ENCODE peak calls at places on chromosomes 6 and 20, in ten cellular contexts. One of them, this sample, is unnamed.

GRCh38 chr20:47770931-47771330 is 14.3 kb downstream of the SULF2 start:
- DNase-seq in nucleus accumbens: no peak
- DNase-seq in LHCN-M2: no peak
- DNase-seq in AG20443: no peak
- DNase-seq in stimulated activated CD4-positive, alpha-beta T cell treated with anti-CD3 and anti-CD28 coated beads, Interleukin-15, amount 100 ng/mL, for 1 hour: no peak
- DNase-seq in NAMALWA: no peak
- DNase-seq in right cardiac atrium: no peak
- DNase-seq in stimulated activated CD8-positive, alpha-beta memory T cell treated with anti-CD3 and anti-CD28 coated beads, Interleukin-4, amount 100 ng/mL, for 24 hours: no peak
- DNase-seq in NCI-H2171: no peak
- DNase-seq in IMR-90: no peak
- DNase-seq in this sample: no peak

GRCh38 chr20:32674362-32674789 is 635 bp upstream of the C20orf203 start:
- DNase-seq in nucleus accumbens: no peak
- DNase-seq in LHCN-M2: peak
- DNase-seq in AG20443: peak
- DNase-seq in stimulated activated CD4-positive, alpha-beta T cell treated with anti-CD3 and anti-CD28 coated beads, Interleukin-15, amount 100 ng/mL, for 1 hour: peak
- DNase-seq in NAMALWA: peak
- DNase-seq in right cardiac atrium: no peak
- DNase-seq in stimulated activated CD8-positive, alpha-beta memory T cell treated with anti-CD3 and anti-CD28 coated beads, Interleukin-4, amount 100 ng/mL, for 24 hours: peak
- DNase-seq in NCI-H2171: peak
- DNase-seq in IMR-90: peak
- DNase-seq in this sample: peak

GRCh38 chr20:48740269-48740603 is 87.6 kb downstream of the PREX1 start:
- DNase-seq in nucleus accumbens: no peak
- DNase-seq in LHCN-M2: no peak
- DNase-seq in AG20443: no peak
- DNase-seq in stimulated activated CD4-positive, alpha-beta T cell treated with anti-CD3 and anti-CD28 coated beads, Interleukin-15, amount 100 ng/mL, for 1 hour: no peak
- DNase-seq in NAMALWA: no peak
- DNase-seq in right cardiac atrium: no peak
- DNase-seq in stimulated activated CD8-positive, alpha-beta memory T cell treated with anti-CD3 and anti-CD28 coated beads, Interleukin-4, amount 100 ng/mL, for 24 hours: no peak
- DNase-seq in NCI-H2171: no peak
- DNase-seq in IMR-90: no peak
- DNase-seq in this sample: no peak

GRCh38 chr6:94862116-94862515 is 715.2 kb upstream of the MANEA start:
- DNase-seq in nucleus accumbens: no peak
- DNase-seq in LHCN-M2: no peak
- DNase-seq in AG20443: no peak
- DNase-seq in stimulated activated CD4-positive, alpha-beta T cell treated with anti-CD3 and anti-CD28 coated beads, Interleukin-15, amount 100 ng/mL, for 1 hour: no peak
- DNase-seq in NAMALWA: no peak
- DNase-seq in right cardiac atrium: no peak
- DNase-seq in stimulated activated CD8-positive, alpha-beta memory T cell treated with anti-CD3 and anti-CD28 coated beads, Interleukin-4, amount 100 ng/mL, for 24 hours: no peak
- DNase-seq in NCI-H2171: no peak
- DNase-seq in IMR-90: no peak
- DNase-seq in this sample: no peak

GRCh38 chr20:57393321-57394086 is 2.3 kb downstream of the RBM38 start:
- DNase-seq in nucleus accumbens: no peak
- DNase-seq in LHCN-M2: no peak
- DNase-seq in AG20443: no peak
- DNase-seq in stimulated activated CD4-positive, alpha-beta T cell treated with anti-CD3 and anti-CD28 coated beads, Interleukin-15, amount 100 ng/mL, for 1 hour: no peak
- DNase-seq in NAMALWA: peak
- DNase-seq in right cardiac atrium: peak
- DNase-seq in stimulated activated CD8-positive, alpha-beta memory T cell treated with anti-CD3 and anti-CD28 coated beads, Interleukin-4, amount 100 ng/mL, for 24 hours: no peak
- DNase-seq in NCI-H2171: no peak
- DNase-seq in IMR-90: no peak
- DNase-seq in this sample: no peak

GRCh38 chr6:146670161-146670560 is 71.4 kb downstream of the ADGB start:
- DNase-seq in nucleus accumbens: no peak
- DNase-seq in LHCN-M2: peak
- DNase-seq in AG20443: peak
- DNase-seq in stimulated activated CD4-positive, alpha-beta T cell treated with anti-CD3 and anti-CD28 coated beads, Interleukin-15, amount 100 ng/mL, for 1 hour: no peak
- DNase-seq in NAMALWA: no peak
- DNase-seq in right cardiac atrium: no peak
- DNase-seq in stimulated activated CD8-positive, alpha-beta memory T cell treated with anti-CD3 and anti-CD28 coated beads, Interleukin-4, amount 100 ng/mL, for 24 hours: no peak
- DNase-seq in NCI-H2171: no peak
- DNase-seq in IMR-90: peak
- DNase-seq in this sample: peak

GRCh38 chr6:38319259-38320255 is 320.2 kb downstream of the BTBD9 start:
- DNase-seq in nucleus accumbens: no peak
- DNase-seq in LHCN-M2: no peak
- DNase-seq in AG20443: no peak
- DNase-seq in stimulated activated CD4-positive, alpha-beta T cell treated with anti-CD3 and anti-CD28 coated beads, Interleukin-15, amount 100 ng/mL, for 1 hour: no peak
- DNase-seq in NAMALWA: no peak
- DNase-seq in right cardiac atrium: no peak
- DNase-seq in stimulated activated CD8-positive, alpha-beta memory T cell treated with anti-CD3 and anti-CD28 coated beads, Interleukin-4, amount 100 ng/mL, for 24 hours: no peak
- DNase-seq in NCI-H2171: no peak
- DNase-seq in IMR-90: peak
- DNase-seq in this sample: peak

GRCh38 chr6:56528412-56528841 is 114.3 kb downstream of the DST start:
- DNase-seq in nucleus accumbens: no peak
- DNase-seq in LHCN-M2: peak
- DNase-seq in AG20443: peak
- DNase-seq in stimulated activated CD4-positive, alpha-beta T cell treated with anti-CD3 and anti-CD28 coated beads, Interleukin-15, amount 100 ng/mL, for 1 hour: no peak
- DNase-seq in NAMALWA: no peak
- DNase-seq in right cardiac atrium: no peak
- DNase-seq in stimulated activated CD8-positive, alpha-beta memory T cell treated with anti-CD3 and anti-CD28 coated beads, Interleukin-4, amount 100 ng/mL, for 24 hours: no peak
- DNase-seq in NCI-H2171: no peak
- DNase-seq in IMR-90: peak
- DNase-seq in this sample: peak

GRCh38 chr20:53387983-53388675 is 205.5 kb downstream of the ZNF217 start:
- DNase-seq in nucleus accumbens: no peak
- DNase-seq in LHCN-M2: no peak
- DNase-seq in AG20443: no peak
- DNase-seq in stimulated activated CD4-positive, alpha-beta T cell treated with anti-CD3 and anti-CD28 coated beads, Interleukin-15, amount 100 ng/mL, for 1 hour: no peak
- DNase-seq in NAMALWA: no peak
- DNase-seq in right cardiac atrium: no peak
- DNase-seq in stimulated activated CD8-positive, alpha-beta memory T cell treated with anti-CD3 and anti-CD28 coated beads, Interleukin-4, amount 100 ng/mL, for 24 hours: no peak
- DNase-seq in NCI-H2171: no peak
- DNase-seq in IMR-90: no peak
- DNase-seq in this sample: no peak

GRCh38 chr20:49568491-49569151 is 684 bp upstream of the PTGIS start:
- DNase-seq in nucleus accumbens: no peak
- DNase-seq in LHCN-M2: no peak
- DNase-seq in AG20443: no peak
- DNase-seq in stimulated activated CD4-positive, alpha-beta T cell treated with anti-CD3 and anti-CD28 coated beads, Interleukin-15, amount 100 ng/mL, for 1 hour: no peak
- DNase-seq in NAMALWA: no peak
- DNase-seq in right cardiac atrium: peak
- DNase-seq in stimulated activated CD8-positive, alpha-beta memory T cell treated with anti-CD3 and anti-CD28 coated beads, Interleukin-4, amount 100 ng/mL, for 24 hours: no peak
- DNase-seq in NCI-H2171: no peak
- DNase-seq in IMR-90: no peak
- DNase-seq in this sample: peak

GRCh38 chr6:127841811-127842210 is 59.0 kb downstream of the THEMIS start:
- DNase-seq in nucleus accumbens: no peak
- DNase-seq in LHCN-M2: peak
- DNase-seq in AG20443: peak
- DNase-seq in stimulated activated CD4-positive, alpha-beta T cell treated with anti-CD3 and anti-CD28 coated beads, Interleukin-15, amount 100 ng/mL, for 1 hour: no peak
- DNase-seq in NAMALWA: no peak
- DNase-seq in right cardiac atrium: no peak
- DNase-seq in stimulated activated CD8-positive, alpha-beta memory T cell treated with anti-CD3 and anti-CD28 coated beads, Interleukin-4, amount 100 ng/mL, for 24 hours: no peak
- DNase-seq in NCI-H2171: no peak
- DNase-seq in IMR-90: peak
- DNase-seq in this sample: no peak

GRCh38 chr6:15841937-15842698 is 179.3 kb upstream of the DTNBP1 start:
- DNase-seq in nucleus accumbens: no peak
- DNase-seq in LHCN-M2: no peak
- DNase-seq in AG20443: no peak
- DNase-seq in stimulated activated CD4-positive, alpha-beta T cell treated with anti-CD3 and anti-CD28 coated beads, Interleukin-15, amount 100 ng/mL, for 1 hour: no peak
- DNase-seq in NAMALWA: no peak
- DNase-seq in right cardiac atrium: peak
- DNase-seq in stimulated activated CD8-positive, alpha-beta memory T cell treated with anti-CD3 and anti-CD28 coated beads, Interleukin-4, amount 100 ng/mL, for 24 hours: no peak
- DNase-seq in NCI-H2171: no peak
- DNase-seq in IMR-90: no peak
- DNase-seq in this sample: no peak

GRCh38 chr20:23265226-23265625 is 85.4 kb upstream of the NXT1 start:
- DNase-seq in nucleus accumbens: no peak
- DNase-seq in LHCN-M2: peak
- DNase-seq in AG20443: no peak
- DNase-seq in stimulated activated CD4-positive, alpha-beta T cell treated with anti-CD3 and anti-CD28 coated beads, Interleukin-15, amount 100 ng/mL, for 1 hour: no peak
- DNase-seq in NAMALWA: no peak
- DNase-seq in right cardiac atrium: no peak
- DNase-seq in stimulated activated CD8-positive, alpha-beta memory T cell treated with anti-CD3 and anti-CD28 coated beads, Interleukin-4, amount 100 ng/mL, for 24 hours: no peak
- DNase-seq in NCI-H2171: peak
- DNase-seq in IMR-90: peak
- DNase-seq in this sample: peak

GRCh38 chr20:17281478-17281877 is 54.6 kb downstream of the PCSK2 start:
- DNase-seq in nucleus accumbens: no peak
- DNase-seq in LHCN-M2: peak
- DNase-seq in AG20443: peak
- DNase-seq in stimulated activated CD4-positive, alpha-beta T cell treated with anti-CD3 and anti-CD28 coated beads, Interleukin-15, amount 100 ng/mL, for 1 hour: no peak
- DNase-seq in NAMALWA: peak
- DNase-seq in right cardiac atrium: no peak
- DNase-seq in stimulated activated CD8-positive, alpha-beta memory T cell treated with anti-CD3 and anti-CD28 coated beads, Interleukin-4, amount 100 ng/mL, for 24 hours: no peak
- DNase-seq in NCI-H2171: peak
- DNase-seq in IMR-90: peak
- DNase-seq in this sample: no peak

GRCh38 chr6:28838289-28838633 is 85.5 kb downstream of the TRIM27 start:
- DNase-seq in nucleus accumbens: peak
- DNase-seq in LHCN-M2: peak
- DNase-seq in AG20443: no peak
- DNase-seq in stimulated activated CD4-positive, alpha-beta T cell treated with anti-CD3 and anti-CD28 coated beads, Interleukin-15, amount 100 ng/mL, for 1 hour: peak
- DNase-seq in NAMALWA: peak
- DNase-seq in right cardiac atrium: peak
- DNase-seq in stimulated activated CD8-positive, alpha-beta memory T cell treated with anti-CD3 and anti-CD28 coated beads, Interleukin-4, amount 100 ng/mL, for 24 hours: peak
- DNase-seq in NCI-H2171: peak
- DNase-seq in IMR-90: peak
- DNase-seq in this sample: peak

GRCh38 chr20:62066339-62066982 is 780 bp upstream of the TAF4 start:
- DNase-seq in nucleus accumbens: peak
- DNase-seq in LHCN-M2: peak
- DNase-seq in AG20443: no peak
- DNase-seq in stimulated activated CD4-positive, alpha-beta T cell treated with anti-CD3 and anti-CD28 coated beads, Interleukin-15, amount 100 ng/mL, for 1 hour: no peak
- DNase-seq in NAMALWA: peak
- DNase-seq in right cardiac atrium: peak
- DNase-seq in stimulated activated CD8-positive, alpha-beta memory T cell treated with anti-CD3 and anti-CD28 coated beads, Interleukin-4, amount 100 ng/mL, for 24 hours: peak
- DNase-seq in NCI-H2171: peak
- DNase-seq in IMR-90: no peak
- DNase-seq in this sample: peak

GRCh38 chr20:43840382-43841070 is 74.1 kb upstream of the TOX2 start:
- DNase-seq in nucleus accumbens: no peak
- DNase-seq in LHCN-M2: peak
- DNase-seq in AG20443: peak
- DNase-seq in stimulated activated CD4-positive, alpha-beta T cell treated with anti-CD3 and anti-CD28 coated beads, Interleukin-15, amount 100 ng/mL, for 1 hour: no peak
- DNase-seq in NAMALWA: peak
- DNase-seq in right cardiac atrium: no peak
- DNase-seq in stimulated activated CD8-positive, alpha-beta memory T cell treated with anti-CD3 and anti-CD28 coated beads, Interleukin-4, amount 100 ng/mL, for 24 hours: peak
- DNase-seq in NCI-H2171: no peak
- DNase-seq in IMR-90: peak
- DNase-seq in this sample: peak

GRCh38 chr6:170221753-170222400 is 69.0 kb downstream of the DLL1 start:
- DNase-seq in nucleus accumbens: no peak
- DNase-seq in LHCN-M2: no peak
- DNase-seq in AG20443: no peak
- DNase-seq in stimulated activated CD4-positive, alpha-beta T cell treated with anti-CD3 and anti-CD28 coated beads, Interleukin-15, amount 100 ng/mL, for 1 hour: no peak
- DNase-seq in NAMALWA: no peak
- DNase-seq in right cardiac atrium: no peak
- DNase-seq in stimulated activated CD8-positive, alpha-beta memory T cell treated with anti-CD3 and anti-CD28 coated beads, Interleukin-4, amount 100 ng/mL, for 24 hours: no peak
- DNase-seq in NCI-H2171: no peak
- DNase-seq in IMR-90: no peak
- DNase-seq in this sample: no peak

GRCh38 chr20:25007491-25008305 is 15.1 kb upstream of the APMAP start:
- DNase-seq in nucleus accumbens: no peak
- DNase-seq in LHCN-M2: no peak
- DNase-seq in AG20443: no peak
- DNase-seq in stimulated activated CD4-positive, alpha-beta T cell treated with anti-CD3 and anti-CD28 coated beads, Interleukin-15, amount 100 ng/mL, for 1 hour: no peak
- DNase-seq in NAMALWA: no peak
- DNase-seq in right cardiac atrium: no peak
- DNase-seq in stimulated activated CD8-positive, alpha-beta memory T cell treated with anti-CD3 and anti-CD28 coated beads, Interleukin-4, amount 100 ng/mL, for 24 hours: no peak
- DNase-seq in NCI-H2171: no peak
- DNase-seq in IMR-90: no peak
- DNase-seq in this sample: no peak

GRCh38 chr20:3690413-3690812 is 8.6 kb upstream of the ADAM33 start:
- DNase-seq in nucleus accumbens: no peak
- DNase-seq in LHCN-M2: no peak
- DNase-seq in AG20443: no peak
- DNase-seq in stimulated activated CD4-positive, alpha-beta T cell treated with anti-CD3 and anti-CD28 coated beads, Interleukin-15, amount 100 ng/mL, for 1 hour: no peak
- DNase-seq in NAMALWA: no peak
- DNase-seq in right cardiac atrium: no peak
- DNase-seq in stimulated activated CD8-positive, alpha-beta memory T cell treated with anti-CD3 and anti-CD28 coated beads, Interleukin-4, amount 100 ng/mL, for 24 hours: no peak
- DNase-seq in NCI-H2171: no peak
- DNase-seq in IMR-90: no peak
- DNase-seq in this sample: no peak

GRCh38 chr6:119351005-119351394 is 1.4 kb upstream of the MAN1A1 start:
- DNase-seq in nucleus accumbens: no peak
- DNase-seq in LHCN-M2: peak
- DNase-seq in AG20443: peak
- DNase-seq in stimulated activated CD4-positive, alpha-beta T cell treated with anti-CD3 and anti-CD28 coated beads, Interleukin-15, amount 100 ng/mL, for 1 hour: no peak
- DNase-seq in NAMALWA: peak
- DNase-seq in right cardiac atrium: no peak
- DNase-seq in stimulated activated CD8-positive, alpha-beta memory T cell treated with anti-CD3 and anti-CD28 coated beads, Interleukin-4, amount 100 ng/mL, for 24 hours: no peak
- DNase-seq in NCI-H2171: peak
- DNase-seq in IMR-90: peak
- DNase-seq in this sample: peak

GRCh38 chr20:17538517-17539170 is 7.5 kb upstream of the BFSP1 start:
- DNase-seq in nucleus accumbens: no peak
- DNase-seq in LHCN-M2: peak
- DNase-seq in AG20443: no peak
- DNase-seq in stimulated activated CD4-positive, alpha-beta T cell treated with anti-CD3 and anti-CD28 coated beads, Interleukin-15, amount 100 ng/mL, for 1 hour: no peak
- DNase-seq in NAMALWA: peak
- DNase-seq in right cardiac atrium: no peak
- DNase-seq in stimulated activated CD8-positive, alpha-beta memory T cell treated with anti-CD3 and anti-CD28 coated beads, Interleukin-4, amount 100 ng/mL, for 24 hours: no peak
- DNase-seq in NCI-H2171: no peak
- DNase-seq in IMR-90: no peak
- DNase-seq in this sample: no peak

GRCh38 chr6:44257007-44257752 is at the start of gene SLC35B2:
- DNase-seq in nucleus accumbens: peak
- DNase-seq in LHCN-M2: peak
- DNase-seq in AG20443: peak
- DNase-seq in stimulated activated CD4-positive, alpha-beta T cell treated with anti-CD3 and anti-CD28 coated beads, Interleukin-15, amount 100 ng/mL, for 1 hour: peak
- DNase-seq in NAMALWA: peak
- DNase-seq in right cardiac atrium: peak
- DNase-seq in stimulated activated CD8-positive, alpha-beta memory T cell treated with anti-CD3 and anti-CD28 coated beads, Interleukin-4, amount 100 ng/mL, for 24 hours: no peak
- DNase-seq in NCI-H2171: peak
- DNase-seq in IMR-90: peak
- DNase-seq in this sample: peak

GRCh38 chr20:63124782-63125580 is 91.0 kb downstream of the YTHDF1 start:
- DNase-seq in nucleus accumbens: no peak
- DNase-seq in LHCN-M2: no peak
- DNase-seq in AG20443: no peak
- DNase-seq in stimulated activated CD4-positive, alpha-beta T cell treated with anti-CD3 and anti-CD28 coated beads, Interleukin-15, amount 100 ng/mL, for 1 hour: no peak
- DNase-seq in NAMALWA: no peak
- DNase-seq in right cardiac atrium: peak
- DNase-seq in stimulated activated CD8-positive, alpha-beta memory T cell treated with anti-CD3 and anti-CD28 coated beads, Interleukin-4, amount 100 ng/mL, for 24 hours: no peak
- DNase-seq in NCI-H2171: no peak
- DNase-seq in IMR-90: no peak
- DNase-seq in this sample: no peak

GRCh38 chr6:112780498-112781096 is 433.5 kb downstream of the RFPL4B start:
- DNase-seq in nucleus accumbens: peak
- DNase-seq in LHCN-M2: peak
- DNase-seq in AG20443: peak
- DNase-seq in stimulated activated CD4-positive, alpha-beta T cell treated with anti-CD3 and anti-CD28 coated beads, Interleukin-15, amount 100 ng/mL, for 1 hour: no peak
- DNase-seq in NAMALWA: peak
- DNase-seq in right cardiac atrium: peak
- DNase-seq in stimulated activated CD8-positive, alpha-beta memory T cell treated with anti-CD3 and anti-CD28 coated beads, Interleukin-4, amount 100 ng/mL, for 24 hours: no peak
- DNase-seq in NCI-H2171: peak
- DNase-seq in IMR-90: peak
- DNase-seq in this sample: peak

GRCh38 chr20:46361811-46362210 is 44.6 kb downstream of the ELMO2 start:
- DNase-seq in nucleus accumbens: no peak
- DNase-seq in LHCN-M2: no peak
- DNase-seq in AG20443: no peak
- DNase-seq in stimulated activated CD4-positive, alpha-beta T cell treated with anti-CD3 and anti-CD28 coated beads, Interleukin-15, amount 100 ng/mL, for 1 hour: no peak
- DNase-seq in NAMALWA: no peak
- DNase-seq in right cardiac atrium: peak
- DNase-seq in stimulated activated CD8-positive, alpha-beta memory T cell treated with anti-CD3 and anti-CD28 coated beads, Interleukin-4, amount 100 ng/mL, for 24 hours: no peak
- DNase-seq in NCI-H2171: no peak
- DNase-seq in IMR-90: no peak
- DNase-seq in this sample: no peak

GRCh38 chr20:32749914-32750637 is 6.8 kb upstream of the COMMD7 start:
- DNase-seq in nucleus accumbens: no peak
- DNase-seq in LHCN-M2: no peak
- DNase-seq in AG20443: no peak
- DNase-seq in stimulated activated CD4-positive, alpha-beta T cell treated with anti-CD3 and anti-CD28 coated beads, Interleukin-15, amount 100 ng/mL, for 1 hour: no peak
- DNase-seq in NAMALWA: no peak
- DNase-seq in right cardiac atrium: no peak
- DNase-seq in stimulated activated CD8-positive, alpha-beta memory T cell treated with anti-CD3 and anti-CD28 coated beads, Interleukin-4, amount 100 ng/mL, for 24 hours: no peak
- DNase-seq in NCI-H2171: no peak
- DNase-seq in IMR-90: no peak
- DNase-seq in this sample: peak

GRCh38 chr6:25945175-25945574 is 14.7 kb upstream of the SLC17A2 start:
- DNase-seq in nucleus accumbens: no peak
- DNase-seq in LHCN-M2: no peak
- DNase-seq in AG20443: no peak
- DNase-seq in stimulated activated CD4-positive, alpha-beta T cell treated with anti-CD3 and anti-CD28 coated beads, Interleukin-15, amount 100 ng/mL, for 1 hour: no peak
- DNase-seq in NAMALWA: no peak
- DNase-seq in right cardiac atrium: no peak
- DNase-seq in stimulated activated CD8-positive, alpha-beta memory T cell treated with anti-CD3 and anti-CD28 coated beads, Interleukin-4, amount 100 ng/mL, for 24 hours: no peak
- DNase-seq in NCI-H2171: no peak
- DNase-seq in IMR-90: no peak
- DNase-seq in this sample: no peak